ENCODE peak calls at places on chromosomes 11 and 22, in eight cellular contexts. X is MV-4-11; S is brain microvascular endothelial cell; K is GM04504; U is sigmoid colon; D is nucleus accumbens; M is activated T-helper 1 cell treated with anti-CD3 and anti-CD28 coated beads, Interleukin-12 subunit alpha, Interleukin-12 subunit beta, Interleukin-2, Interleukin-4 antibody, amounts not matched to agents 30 ng/mL and 10 ng/mL and 1 ng/mL, durations not matched to agents 14 hours and 24 hours and 36 hours; F is activated CD4-positive, alpha-beta T cell treated with anti-CD3 and anti-CD28 coated beads for 24 hours. C is an unnamed sample.

GRCh38 chr11:64675417-64676252 is 47.4 kb downstream of the NRXN2 start:
- DNase-seq in X (no peak), S (peak), K (peak), U (peak), D (peak), M (no peak), F (no peak), C (peak)

GRCh38 chr11:131370901-131371790 is 731 bp downstream of the NTM start:
- DNase-seq in X (no peak), S (no peak), K (no peak), U (no peak), D (no peak), M (no peak), F (no peak), C (no peak)

GRCh38 chr11:19714093-19714386 is 1.4 kb downstream of the NAV2 start:
- DNase-seq in X (no peak), S (peak), K (no peak), U (peak), D (no peak), M (no peak), F (no peak), C (no peak)

GRCh38 chr11:1237851-1238250 is 15.0 kb downstream of the MUC5B start:
- DNase-seq in X (no peak), S (no peak), K (no peak), U (no peak), D (no peak), M (no peak), F (no peak), C (no peak)

GRCh38 chr11:101030692-101031091 is 98.9 kb downstream of the PGR start:
- DNase-seq in X (peak), S (no peak), K (no peak), U (no peak), D (no peak), M (no peak), F (no peak), C (no peak)

GRCh38 chr11:123188508-123189165 is 6.4 kb downstream of the CLMP start:
- DNase-seq in X (no peak), S (peak), K (no peak), U (no peak), D (no peak), M (no peak), F (no peak), C (peak)

GRCh38 chr22:43796567-43796966 is 15.5 kb downstream of the EFCAB6 start:
- DNase-seq in X (no peak), S (peak), K (peak), U (no peak), D (no peak), M (no peak), F (no peak), C (peak)

GRCh38 chr11:69300124-69301032 is 6.4 kb downstream of the MYEOV start:
- DNase-seq in X (no peak), S (peak), K (peak), U (no peak), D (no peak), M (no peak), F (no peak), C (peak)

GRCh38 chr11:75490221-75491181 is 35.2 kb downstream of the GDPD5 start:
- DNase-seq in X (no peak), S (no peak), K (no peak), U (no peak), D (no peak), M (no peak), F (no peak), C (no peak)

C was measured in GM04503.